ENCODE peak calls at places on chromosome 19, in five cellular contexts. E is uterus, D is stomach, J is body of pancreas, I is A549. C is an unnamed sample.

GRCh38 chr19:7783991-7784421 is 21.0 kb downstream of the CLEC4M start:
- DNase-seq in J (no peak), D (no peak), E (no peak), I (peak; percentile 25), C (peak; percentile 62)

GRCh38 chr19:7535035-7535992 is at the start of gene PNPLA6:
- DNase-seq in D (peak; percentile 97), I (peak; percentile 87), J (peak; percentile 97), E (peak; percentile 96), C (peak; percentile 96)

GRCh38 chr19:34475026-34475974 is 6.3 kb upstream of the WTIP start:
- DNase-seq in D (no peak), I (no peak), E (no peak), J (no peak), C (peak; percentile 85)

GRCh38 chr19:46840157-46840942 is 10.3 kb downstream of the AP2S1 start:
- DNase-seq in J (peak; percentile 57), D (peak; percentile 57), I (no peak), E (peak; percentile 59), C (peak; percentile 79)

GRCh38 chr19:15828121-15828620 is 12.7 kb upstream of the OR10H1 start:
- DNase-seq in J (no peak), E (no peak), D (no peak), I (no peak), C (no peak)

GRCh38 chr19:40147693-40148347 is 43.4 kb upstream of the MAP3K10 start:
- DNase-seq in J (no peak), E (no peak), D (no peak), I (no peak), C (peak; percentile 76)

GRCh38 chr19:5934002-5934401 is 19.9 kb downstream of the CAPS start:
- DNase-seq in J (no peak), D (no peak), I (no peak), E (no peak), C (no peak)

GRCh38 chr19:28372800-28373199 is 840.2 kb downstream of the UQCRFS1 start:
- DNase-seq in D (no peak), J (no peak), I (no peak), E (no peak), C (no peak)

GRCh38 chr19:54606891-54607781 is 13.7 kb downstream of the LILRA1 start:
- DNase-seq in J (no peak), E (no peak), I (no peak), D (peak; percentile 16), C (no peak)

GRCh38 chr19:48400018-48400742 is 6.7 kb downstream of the GRIN2D start:
- DNase-seq in D (peak; percentile 61), I (peak; percentile 80), J (no peak), E (no peak), C (peak; percentile 75)

GRCh38 chr19:35498984-35499383 is 8.7 kb upstream of the KRTDAP start:
- DNase-seq in D (no peak), J (no peak), I (no peak), E (no peak), C (no peak)

GRCh38 chr19:9008667-9009066 is 1.5 kb downstream of the MUC16 start:
- DNase-seq in J (no peak), I (no peak), E (no peak), D (no peak), C (no peak)

GRCh38 chr19:44796701-44797115 is 12.2 kb upstream of the BCAM start:
- DNase-seq in I (no peak), J (peak; percentile 57), D (peak; percentile 69), E (no peak), C (peak; percentile 51)

GRCh38 chr19:44635581-44636438 is 7.9 kb upstream of the PVR start:
- DNase-seq in I (no peak), E (no peak), J (no peak), D (no peak), C (no peak)

GRCh38 chr19:17685451-17686026 is 2.6 kb downstream of the UNC13A start:
- DNase-seq in D (no peak), I (no peak), E (no peak), J (no peak), C (no peak)

GRCh38 chr19:4521170-4521887 is 3.0 kb upstream of the PLIN4 start:
- DNase-seq in E (no peak), J (no peak), D (no peak), I (no peak), C (peak; percentile 35)

GRCh38 chr19:970695-971094 is 13.4 kb upstream of the WDR18 start:
- DNase-seq in I (no peak), E (no peak), D (no peak), J (no peak), C (peak; percentile 18)

GRCh38 chr19:3387645-3388589 is 21.5 kb downstream of the NFIC start:
- DNase-seq in D (peak; percentile 93), I (peak; percentile 44), J (peak; percentile 96), E (peak; percentile 77), C (peak; percentile 52)

GRCh38 chr19:46678110-46678732 is 17.2 kb upstream of the DACT3 start:
- DNase-seq in J (peak; percentile 18), I (peak; percentile 64), E (no peak), D (peak; percentile 31), C (peak; percentile 36)

GRCh38 chr19:351976-352625 is 7.5 kb upstream of the MIER2 start:
- DNase-seq in D (no peak), I (no peak), E (no peak), J (no peak), C (no peak)

GRCh38 chr19:343451-343931 is 1.1 kb downstream of the MIER2 start:
- DNase-seq in D (no peak), I (no peak), J (no peak), E (no peak), C (no peak)

GRCh38 chr19:42166336-42166735 is 34.1 kb upstream of the POU2F2 start:
- DNase-seq in D (no peak), I (no peak), J (no peak), E (no peak), C (no peak)

GRCh38 chr19:48741222-48741999 is 1.0 kb upstream of the RASIP1 start:
- DNase-seq in E (peak; percentile 60), J (peak; percentile 65), I (peak; percentile 66), D (peak; percentile 66), C (peak; percentile 32)

GRCh38 chr19:46221981-46222610 is 7.4 kb upstream of the IGFL1 start:
- DNase-seq in E (peak; percentile 63), J (peak; percentile 44), D (peak; percentile 65), I (peak; percentile 98), C (peak; percentile 68)

GRCh38 chr19:35303357-35303915 is 11.5 kb downstream of the MAG start:
- DNase-seq in E (no peak), D (no peak), I (no peak), J (no peak), C (no peak)

GRCh38 chr19:31938675-31939074 is 406.7 kb upstream of the ZNF507 start:
- DNase-seq in D (no peak), J (no peak), I (no peak), E (no peak), C (no peak)

GRCh38 chr19:47107201-47107952 is 6.2 kb downstream of the ZC3H4 start:
- DNase-seq in J (no peak), E (no peak), D (peak; percentile 32), I (no peak), C (no peak)

GRCh38 chr19:1460033-1460995 is 10.4 kb downstream of the APC2 start:
- DNase-seq in J (no peak), E (no peak), D (no peak), I (no peak), C (no peak)

GRCh38 chr19:47725759-47726401 is 12.7 kb downstream of the EHD2 start:
- DNase-seq in D (no peak), E (no peak), I (no peak), J (no peak), C (no peak)

GRCh38 chr19:42295831-42296525 is 6.0 kb upstream of the PRR19 start:
- DNase-seq in I (peak; percentile 93), D (peak; percentile 87), J (peak; percentile 88), E (peak; percentile 87), C (peak; percentile 65)

GRCh38 chr19:48102870-48103751 is 7.5 kb downstream of the PLA2G4C start:
- DNase-seq in D (no peak), I (peak; percentile 85), E (no peak), J (no peak), C (peak; percentile 49)

DNA sequence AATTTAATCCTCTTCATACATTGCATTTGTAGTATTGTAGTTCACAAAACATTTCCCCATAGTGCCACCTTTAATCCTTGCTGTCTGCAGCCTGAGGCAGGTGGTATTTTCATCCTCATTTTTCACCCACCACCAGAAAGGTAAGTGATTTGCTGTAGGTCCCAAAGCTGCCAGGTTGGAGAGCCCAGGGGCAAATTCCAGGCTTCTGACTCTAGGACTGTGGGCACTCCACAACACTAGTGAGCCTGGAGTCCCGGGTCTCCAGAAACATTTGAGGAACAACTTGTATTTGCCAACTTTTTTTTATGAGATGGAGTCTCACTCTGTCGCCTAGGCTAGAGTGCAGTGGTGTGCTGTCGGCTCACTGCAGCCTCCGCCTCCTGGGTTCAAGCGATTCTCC is 6.2 kb downstream of the ILF3 start:
- DNase-seq in J (no peak), E (no peak), D (no peak), I (no peak), C (no peak)
- H3K4me1 ChIP-seq in J (peaks cover 52% of the 10 kb centered on the region), E (peaks cover 16% of the 10 kb centered on the region), D (peaks cover 96% of the 10 kb centered on the region), I (peaks cover 22% of the 10 kb centered on the region), C (peaks cover 19% of the 10 kb centered on the region)

GRCh38 chr19:13022859-13023636 is 27.8 kb downstream of the NFIX start:
- DNase-seq in E (peak; percentile 95), J (peak; percentile 57), I (peak; percentile 25), D (peak; percentile 68), C (peak; percentile 97)
- H3K4me3 ChIP-seq in E (peak overlapping the region; percentile 40), J (no peak overlapping the region), I (peak overlapping the region; percentile 36), D (peak overlapping the region; percentile 47), C (no peak overlapping the region)

GRCh38 chr19:18700501-18701249 is 17.2 kb downstream of the CRTC1 start:
- DNase-seq in I (no peak), D (peak; percentile 93), J (peak; percentile 91), E (peak; percentile 74), C (peak; percentile 48)
- H3K4me1 ChIP-seq in I (no peaks in the 10 kb centered on the region), D (peaks cover 56% of the 10 kb centered on the region), J (peaks cover 34% of the 10 kb centered on the region), E (no peaks in the 10 kb centered on the region), C (peaks cover 8% of the 10 kb centered on the region)

GRCh38 chr19:57746580-57747471 is at the start of gene ZNF776:
- DNase-seq in J (peak; percentile 84), I (peak; percentile 98), E (peak; percentile 82), D (peak; percentile 86), C (peak; percentile 93)

GRCh38 chr19:57748029-57748428 is 1.4 kb downstream of the ZNF776 start:
- DNase-seq in E (no peak), I (no peak), D (no peak), J (no peak), C (no peak)

DNA sequence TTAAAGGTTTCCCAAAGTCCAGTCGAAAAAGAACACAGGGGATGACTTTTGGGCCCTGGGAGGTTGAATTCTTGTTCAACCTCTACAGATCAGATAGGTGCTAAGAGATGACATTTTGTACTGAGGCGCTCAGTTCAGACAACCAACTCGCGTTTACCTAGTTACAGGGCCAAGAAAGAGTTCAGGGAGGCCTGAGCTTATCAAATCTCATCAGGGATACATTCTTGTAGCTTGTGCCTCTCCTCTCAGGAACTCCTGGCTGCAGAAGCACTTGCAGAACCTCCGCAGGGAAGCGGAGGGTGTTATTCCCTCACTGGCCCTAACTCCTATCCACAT is 825 bp downstream of the ZNF776 start:
- DNase-seq in I (no peak), E (no peak), D (no peak), J (no peak), C (no peak)
- H3K4me3 ChIP-seq in I (peak overlapping the region; percentile 73), E (peak overlapping the region; percentile 81), D (peak overlapping the region; percentile 84), J (peak overlapping the region; percentile 97), C (peak overlapping the region; percentile 98)